ENCODE peak calls at places on chromosome 19, in seven cellular contexts. One of them, this sample, is unnamed.

GRCh38 chr19:7861619-7862412 is 12.4 kb downstream of the PRR36 start:
- DNase-seq in mammary epithelial cell: no peak
- DNase-seq in cardiac fibroblast: no peak
- DNase-seq in cardiac muscle cell: no peak
- DNase-seq in endothelial cell: no peak
- DNase-seq in hepatocyte: no peak
- DNase-seq in body of pancreas: no peak
- DNase-seq in this sample: no peak

GRCh38 chr19:33675501-33676124 is 53.9 kb downstream of the CHST8 start:
- DNase-seq in mammary epithelial cell: no peak
- DNase-seq in cardiac fibroblast: no peak
- DNase-seq in cardiac muscle cell: no peak
- DNase-seq in endothelial cell: no peak
- DNase-seq in hepatocyte: peak
- DNase-seq in body of pancreas: peak
- DNase-seq in this sample: no peak

GRCh38 chr19:40219721-40220276 is 1.6 kb upstream of the TTC9B start:
- DNase-seq in mammary epithelial cell: peak
- DNase-seq in cardiac fibroblast: peak
- DNase-seq in cardiac muscle cell: no peak
- DNase-seq in endothelial cell: no peak
- DNase-seq in hepatocyte: peak
- DNase-seq in body of pancreas: no peak
- DNase-seq in this sample: no peak

GRCh38 chr19:53957448-53958167 is 5.1 kb upstream of the CACNG8 start:
- DNase-seq in mammary epithelial cell: no peak
- DNase-seq in cardiac fibroblast: no peak
- DNase-seq in cardiac muscle cell: no peak
- DNase-seq in endothelial cell: no peak
- DNase-seq in hepatocyte: no peak
- DNase-seq in body of pancreas: no peak
- DNase-seq in this sample: no peak

GRCh38 chr19:57708641-57709354 is at the start of gene ZNF154:
- DNase-seq in mammary epithelial cell: no peak
- DNase-seq in cardiac fibroblast: peak
- DNase-seq in cardiac muscle cell: peak
- DNase-seq in endothelial cell: peak
- DNase-seq in hepatocyte: peak
- DNase-seq in body of pancreas: peak
- DNase-seq in this sample: peak

GRCh38 chr19:48918801-48919247 is 14.7 kb upstream of the DHDH start:
- DNase-seq in mammary epithelial cell: no peak
- DNase-seq in cardiac fibroblast: no peak
- DNase-seq in cardiac muscle cell: peak
- DNase-seq in endothelial cell: peak
- DNase-seq in hepatocyte: no peak
- DNase-seq in body of pancreas: no peak
- DNase-seq in this sample: no peak

GRCh38 chr19:10001899-10002298 is 8.4 kb downstream of the COL5A3 start:
- DNase-seq in mammary epithelial cell: no peak
- DNase-seq in cardiac fibroblast: peak
- DNase-seq in cardiac muscle cell: no peak
- DNase-seq in endothelial cell: peak
- DNase-seq in hepatocyte: peak
- DNase-seq in body of pancreas: peak
- DNase-seq in this sample: no peak

GRCh38 chr19:11025006-11025405 is 64.2 kb downstream of the SMARCA4 start:
- DNase-seq in mammary epithelial cell: no peak
- DNase-seq in cardiac fibroblast: no peak
- DNase-seq in cardiac muscle cell: no peak
- DNase-seq in endothelial cell: no peak
- DNase-seq in hepatocyte: no peak
- DNase-seq in body of pancreas: no peak
- DNase-seq in this sample: no peak

GRCh38 chr19:35843676-35844481 is 8.4 kb downstream of the NPHS1 start:
- DNase-seq in mammary epithelial cell: peak
- DNase-seq in cardiac fibroblast: peak
- DNase-seq in cardiac muscle cell: peak
- DNase-seq in endothelial cell: no peak
- DNase-seq in hepatocyte: peak
- DNase-seq in body of pancreas: peak
- DNase-seq in this sample: no peak

GRCh38 chr19:35513975-35514809 is 743 bp upstream of the DMKN start:
- DNase-seq in mammary epithelial cell: no peak
- DNase-seq in cardiac fibroblast: peak
- DNase-seq in cardiac muscle cell: peak
- DNase-seq in endothelial cell: no peak
- DNase-seq in hepatocyte: peak
- DNase-seq in body of pancreas: no peak
- DNase-seq in this sample: no peak

GRCh38 chr19:13015361-13016231 is 20.3 kb downstream of the NFIX start:
- DNase-seq in mammary epithelial cell: peak
- DNase-seq in cardiac fibroblast: peak
- DNase-seq in cardiac muscle cell: no peak
- DNase-seq in endothelial cell: no peak
- DNase-seq in hepatocyte: no peak
- DNase-seq in body of pancreas: no peak
- DNase-seq in this sample: no peak

GRCh38 chr19:4068058-4068966 is 1.6 kb upstream of the ZBTB7A start:
- DNase-seq in mammary epithelial cell: no peak
- DNase-seq in cardiac fibroblast: no peak
- DNase-seq in cardiac muscle cell: no peak
- DNase-seq in endothelial cell: no peak
- DNase-seq in hepatocyte: peak
- DNase-seq in body of pancreas: no peak
- DNase-seq in this sample: no peak

GRCh38 chr19:9128171-9128570 is 1.4 kb upstream of the OR7G3 start:
- DNase-seq in mammary epithelial cell: peak
- DNase-seq in cardiac fibroblast: peak
- DNase-seq in cardiac muscle cell: no peak
- DNase-seq in endothelial cell: no peak
- DNase-seq in hepatocyte: no peak
- DNase-seq in body of pancreas: no peak
- DNase-seq in this sample: no peak

GRCh38 chr19:10305139-10305806 is 4.3 kb downstream of the ZGLP1 start:
- DNase-seq in mammary epithelial cell: no peak
- DNase-seq in cardiac fibroblast: no peak
- DNase-seq in cardiac muscle cell: no peak
- DNase-seq in endothelial cell: no peak
- DNase-seq in hepatocyte: no peak
- DNase-seq in body of pancreas: no peak
- DNase-seq in this sample: no peak

GRCh38 chr19:9865732-9866627 is 30.9 kb downstream of the PIN1 start:
- DNase-seq in mammary epithelial cell: no peak
- DNase-seq in cardiac fibroblast: no peak
- DNase-seq in cardiac muscle cell: no peak
- DNase-seq in endothelial cell: no peak
- DNase-seq in hepatocyte: no peak
- DNase-seq in body of pancreas: no peak
- DNase-seq in this sample: no peak

GRCh38 chr19:17942582-17943283 is 9.9 kb downstream of the CCDC124 start:
- DNase-seq in mammary epithelial cell: no peak
- DNase-seq in cardiac fibroblast: no peak
- DNase-seq in cardiac muscle cell: no peak
- DNase-seq in endothelial cell: no peak
- DNase-seq in hepatocyte: no peak
- DNase-seq in body of pancreas: no peak
- DNase-seq in this sample: no peak

GRCh38 chr19:13010038-13010991 is 15.0 kb downstream of the NFIX start:
- DNase-seq in mammary epithelial cell: no peak
- DNase-seq in cardiac fibroblast: peak
- DNase-seq in cardiac muscle cell: no peak
- DNase-seq in endothelial cell: no peak
- DNase-seq in hepatocyte: no peak
- DNase-seq in body of pancreas: no peak
- DNase-seq in this sample: no peak

GRCh38 chr19:38375748-38376147 is 1.4 kb downstream of the PSMD8 start:
- DNase-seq in mammary epithelial cell: peak
- DNase-seq in cardiac fibroblast: peak
- DNase-seq in cardiac muscle cell: no peak
- DNase-seq in endothelial cell: no peak
- DNase-seq in hepatocyte: no peak
- DNase-seq in body of pancreas: no peak
- DNase-seq in this sample: no peak

GRCh38 chr19:14248578-14249011 is 42.6 kb upstream of the ADGRL1 start:
- DNase-seq in mammary epithelial cell: no peak
- DNase-seq in cardiac fibroblast: peak
- DNase-seq in cardiac muscle cell: peak
- DNase-seq in endothelial cell: peak
- DNase-seq in hepatocyte: peak
- DNase-seq in body of pancreas: peak
- DNase-seq in this sample: peak

DNA sequence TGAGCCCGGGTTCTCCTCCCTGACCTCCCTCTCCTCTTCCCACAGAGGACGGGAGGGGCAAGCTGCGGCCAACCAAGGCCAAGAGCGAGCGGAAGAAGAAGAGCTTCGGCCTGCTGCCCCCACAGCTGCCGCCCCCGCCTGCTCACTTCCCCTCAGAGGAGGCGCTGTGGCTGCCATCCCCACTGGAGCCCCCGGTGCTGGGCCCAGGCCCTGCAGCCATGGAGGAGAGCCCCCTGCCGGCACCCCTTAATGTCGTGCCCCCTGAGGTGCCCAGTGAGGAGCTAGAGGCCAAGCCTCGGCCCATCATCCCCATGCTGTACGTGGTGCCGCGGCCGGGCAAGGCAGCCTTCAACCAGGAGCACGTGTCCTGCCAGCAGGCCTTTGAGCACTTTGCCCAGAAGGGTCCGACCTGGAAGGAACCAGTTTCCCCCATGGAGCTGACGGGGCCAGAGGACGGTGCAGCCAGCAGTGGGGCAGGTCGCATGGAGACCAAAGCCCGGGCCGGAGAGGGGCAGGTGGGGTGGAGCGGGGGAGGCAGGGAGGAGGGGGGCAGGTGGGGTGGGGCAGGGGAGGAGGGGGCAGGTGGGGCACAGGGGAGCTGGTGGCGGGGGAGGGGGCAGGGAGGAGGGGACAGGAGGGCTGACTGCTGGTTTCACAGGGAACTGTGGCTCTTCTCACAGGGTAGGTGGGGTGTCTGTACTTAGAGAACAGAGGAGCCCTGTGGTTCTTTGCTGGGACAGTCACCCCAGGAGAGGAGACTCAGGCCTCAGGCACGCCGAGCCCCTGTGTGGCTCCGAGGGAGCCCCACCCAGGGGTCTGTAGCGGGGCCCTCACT is 162.3 kb downstream of the KDM4B start:
- DNase-seq in mammary epithelial cell: no peak
- DNase-seq in cardiac fibroblast: no peak
- DNase-seq in cardiac muscle cell: no peak
- DNase-seq in endothelial cell: no peak
- DNase-seq in hepatocyte: peak
- DNase-seq in body of pancreas: no peak
- DNase-seq in this sample: no peak
- TF ChIP-seq CTCF in mammary epithelial cell: no peak
- TF ChIP-seq CTCF in cardiac fibroblast: no peak
- TF ChIP-seq CTCF in cardiac muscle cell: no peak
- TF ChIP-seq CTCF in endothelial cell: no peak
- TF ChIP-seq CTCF in hepatocyte: no peak
- TF ChIP-seq CTCF in body of pancreas: no peak
- TF ChIP-seq CTCF in this sample: no peak

GRCh38 chr19:43652546-43652874 is 12.9 kb upstream of the CADM4 start:
- DNase-seq in mammary epithelial cell: no peak
- DNase-seq in cardiac fibroblast: no peak
- DNase-seq in cardiac muscle cell: no peak
- DNase-seq in endothelial cell: no peak
- DNase-seq in hepatocyte: no peak
- DNase-seq in body of pancreas: no peak
- DNase-seq in this sample: no peak
- TF ChIP-seq CTCF in mammary epithelial cell: no peak
- TF ChIP-seq CTCF in cardiac fibroblast: no peak
- TF ChIP-seq CTCF in cardiac muscle cell: no peak
- TF ChIP-seq CTCF in endothelial cell: peak
- TF ChIP-seq CTCF in hepatocyte: no peak
- TF ChIP-seq CTCF in body of pancreas: no peak
- TF ChIP-seq CTCF in this sample: no peak

DNA sequence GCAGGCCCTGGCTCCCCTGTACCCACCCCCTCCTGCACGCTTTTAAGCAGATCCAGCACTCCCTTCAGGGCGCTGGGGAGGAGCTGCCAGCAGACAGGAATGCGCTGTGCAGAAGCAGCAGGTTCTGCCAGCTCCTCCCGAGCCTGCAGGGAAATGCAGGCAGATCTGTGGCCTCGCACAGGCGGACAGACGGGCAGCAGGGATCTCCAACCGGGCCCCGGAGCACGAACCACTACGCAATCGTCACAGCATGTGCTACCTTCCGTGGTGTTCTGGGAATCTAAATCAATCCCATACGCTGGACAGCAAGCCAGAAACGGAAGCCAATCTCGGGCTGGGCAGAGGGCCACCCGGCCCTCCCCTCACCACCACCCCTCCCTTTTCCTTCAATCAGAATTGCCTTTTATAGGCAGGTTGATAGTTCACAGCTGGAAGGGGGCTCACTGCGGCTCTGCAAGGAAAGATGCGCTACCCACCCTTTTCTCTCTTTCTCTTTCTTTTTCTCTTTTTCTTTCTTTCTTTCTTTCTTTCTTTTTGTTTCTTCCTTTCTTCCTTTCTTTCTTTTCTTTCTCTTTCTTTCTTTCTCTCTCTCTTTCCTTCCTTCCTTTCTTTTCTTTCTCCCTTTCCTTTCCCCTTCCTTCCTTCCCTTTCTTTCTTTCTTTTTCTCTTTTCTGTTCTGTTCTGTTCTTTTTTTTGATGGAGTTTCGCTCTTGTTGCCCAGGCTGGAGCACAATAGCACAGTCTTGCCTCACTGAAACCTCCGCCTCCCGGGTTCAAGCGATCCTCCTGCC is 99.9 kb downstream of the GNG7 start:
- DNase-seq in mammary epithelial cell: peak
- DNase-seq in cardiac fibroblast: peak
- DNase-seq in cardiac muscle cell: peak
- DNase-seq in endothelial cell: no peak
- DNase-seq in hepatocyte: peak
- DNase-seq in body of pancreas: peak
- DNase-seq in this sample: no peak
- TF ChIP-seq CTCF in mammary epithelial cell: no peak
- TF ChIP-seq CTCF in cardiac fibroblast: no peak
- TF ChIP-seq CTCF in cardiac muscle cell: no peak
- TF ChIP-seq CTCF in endothelial cell: no peak
- TF ChIP-seq CTCF in hepatocyte: no peak
- TF ChIP-seq CTCF in body of pancreas: peak
- TF ChIP-seq CTCF in this sample: no peak

DNA sequence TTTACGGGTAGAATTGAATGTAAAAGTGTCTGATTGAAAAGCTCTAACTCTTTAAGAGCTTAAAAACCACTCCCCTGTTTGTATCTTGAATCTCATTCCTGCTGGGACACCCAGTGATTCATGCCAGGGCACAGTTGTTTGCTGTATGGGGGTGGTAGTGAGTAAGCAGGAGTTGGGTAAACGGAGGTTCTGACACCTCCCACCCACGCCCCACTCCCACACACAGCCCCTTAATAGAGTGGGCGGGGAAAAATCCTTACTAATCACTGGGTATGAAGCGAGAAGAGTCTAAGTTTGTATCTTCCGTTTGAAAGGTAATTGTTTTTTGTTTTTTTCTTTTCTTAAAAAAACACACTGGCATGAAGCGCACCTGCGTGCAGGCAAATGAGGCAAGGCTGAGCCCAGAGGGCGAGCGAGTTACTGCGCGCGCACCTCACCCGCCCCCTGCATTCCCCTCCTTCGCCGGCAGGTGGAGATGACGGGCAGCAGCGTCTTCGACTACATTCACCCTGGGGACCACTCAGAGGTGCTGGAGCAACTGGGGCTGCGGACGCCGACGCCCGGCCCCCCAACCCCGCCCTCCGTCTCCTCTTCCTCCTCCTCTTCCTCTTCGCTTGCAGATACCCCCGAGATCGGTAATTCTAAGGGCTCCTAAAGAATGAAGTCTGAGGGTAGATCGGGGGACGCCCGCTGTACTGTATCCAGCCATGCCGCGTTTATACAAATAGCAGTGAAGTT is 12.8 kb downstream of the TMEM160 start:
- DNase-seq in mammary epithelial cell: peak
- DNase-seq in cardiac fibroblast: peak
- DNase-seq in cardiac muscle cell: peak
- DNase-seq in endothelial cell: peak
- DNase-seq in hepatocyte: peak
- DNase-seq in body of pancreas: peak
- DNase-seq in this sample: peak
- TF ChIP-seq CTCF in mammary epithelial cell: peak
- TF ChIP-seq CTCF in cardiac fibroblast: peak
- TF ChIP-seq CTCF in cardiac muscle cell: peak
- TF ChIP-seq CTCF in endothelial cell: peak
- TF ChIP-seq CTCF in hepatocyte: peak
- TF ChIP-seq CTCF in body of pancreas: peak
- TF ChIP-seq CTCF in this sample: peak